ENCODE peak calls at places on chromosome 5, in nine cellular contexts. One of them, this sample, is unnamed.

GRCh38 chr5:134506054-134507039 is 19.1 kb upstream of the JADE2 start:
- DNase-seq in sigmoid colon: peak; percentile 75
- DNase-seq in foreskin fibroblast: no peak
- DNase-seq in breast epithelium: peak; percentile 76
- DNase-seq in HCT116: peak; percentile 66
- DNase-seq in coronary artery: peak; percentile 83
- DNase-seq in ovary: no peak
- DNase-seq in fibroblast of the aortic adventitia: no peak
- DNase-seq in astrocyte: no peak
- DNase-seq in this sample: peak; percentile 86

GRCh38 chr5:43560128-43560527 is 3.3 kb upstream of the PAIP1 start:
- DNase-seq in sigmoid colon: no peak
- DNase-seq in foreskin fibroblast: peak; percentile 81
- DNase-seq in breast epithelium: no peak
- DNase-seq in HCT116: no peak
- DNase-seq in coronary artery: no peak
- DNase-seq in ovary: no peak
- DNase-seq in fibroblast of the aortic adventitia: peak; percentile 37
- DNase-seq in astrocyte: peak; percentile 3
- DNase-seq in this sample: no peak

GRCh38 chr5:59543826-59544442 is 349.6 kb downstream of the PDE4D start:
- DNase-seq in sigmoid colon: no peak
- DNase-seq in foreskin fibroblast: no peak
- DNase-seq in breast epithelium: no peak
- DNase-seq in HCT116: no peak
- DNase-seq in coronary artery: no peak
- DNase-seq in ovary: no peak
- DNase-seq in fibroblast of the aortic adventitia: no peak
- DNase-seq in astrocyte: no peak
- DNase-seq in this sample: no peak

GRCh38 chr5:395156-395920 is 47.6 kb upstream of the EXOC3 start:
- DNase-seq in sigmoid colon: peak; percentile 57
- DNase-seq in foreskin fibroblast: peak; percentile 98
- DNase-seq in breast epithelium: no peak
- DNase-seq in HCT116: no peak
- DNase-seq in coronary artery: peak; percentile 64
- DNase-seq in ovary: no peak
- DNase-seq in fibroblast of the aortic adventitia: peak; percentile 72
- DNase-seq in astrocyte: peak; percentile 62
- DNase-seq in this sample: no peak

GRCh38 chr5:120895659-120896058 is 431.6 kb downstream of the PRR16 start:
- DNase-seq in sigmoid colon: no peak
- DNase-seq in foreskin fibroblast: no peak
- DNase-seq in breast epithelium: no peak
- DNase-seq in HCT116: no peak
- DNase-seq in coronary artery: no peak
- DNase-seq in ovary: no peak
- DNase-seq in fibroblast of the aortic adventitia: no peak
- DNase-seq in astrocyte: no peak
- DNase-seq in this sample: no peak

GRCh38 chr5:33772276-33772990 is 119.4 kb downstream of the ADAMTS12 start:
- DNase-seq in sigmoid colon: no peak
- DNase-seq in foreskin fibroblast: peak; percentile 64
- DNase-seq in breast epithelium: no peak
- DNase-seq in HCT116: no peak
- DNase-seq in coronary artery: no peak
- DNase-seq in ovary: no peak
- DNase-seq in fibroblast of the aortic adventitia: peak; percentile 84
- DNase-seq in astrocyte: peak; percentile 68
- DNase-seq in this sample: no peak

GRCh38 chr5:68356623-68357022 is 141.1 kb downstream of the PIK3R1 start:
- DNase-seq in sigmoid colon: no peak
- DNase-seq in foreskin fibroblast: no peak
- DNase-seq in breast epithelium: no peak
- DNase-seq in HCT116: no peak
- DNase-seq in coronary artery: no peak
- DNase-seq in ovary: no peak
- DNase-seq in fibroblast of the aortic adventitia: no peak
- DNase-seq in astrocyte: no peak
- DNase-seq in this sample: no peak

GRCh38 chr5:93431255-93431654 is 149.8 kb downstream of the NR2F1-AS1 start:
- DNase-seq in sigmoid colon: no peak
- DNase-seq in foreskin fibroblast: no peak
- DNase-seq in breast epithelium: no peak
- DNase-seq in HCT116: no peak
- DNase-seq in coronary artery: no peak
- DNase-seq in ovary: no peak
- DNase-seq in fibroblast of the aortic adventitia: no peak
- DNase-seq in astrocyte: no peak
- DNase-seq in this sample: no peak

GRCh38 chr5:58890265-58890664 is 307.4 kb downstream of the RAB3C start:
- DNase-seq in sigmoid colon: no peak
- DNase-seq in foreskin fibroblast: no peak
- DNase-seq in breast epithelium: no peak
- DNase-seq in HCT116: no peak
- DNase-seq in coronary artery: no peak
- DNase-seq in ovary: peak; percentile 54
- DNase-seq in fibroblast of the aortic adventitia: no peak
- DNase-seq in astrocyte: no peak
- DNase-seq in this sample: no peak

GRCh38 chr5:32713396-32714381 is 2.6 kb downstream of the NPR3 start:
- DNase-seq in sigmoid colon: peak; percentile 69
- DNase-seq in foreskin fibroblast: peak; percentile 39
- DNase-seq in breast epithelium: peak; percentile 58
- DNase-seq in HCT116: no peak
- DNase-seq in coronary artery: no peak
- DNase-seq in ovary: no peak
- DNase-seq in fibroblast of the aortic adventitia: peak; percentile 68
- DNase-seq in astrocyte: no peak
- DNase-seq in this sample: peak; percentile 44

GRCh38 chr5:19626218-19626617 is 361.8 kb downstream of the CDH18 start:
- DNase-seq in sigmoid colon: no peak
- DNase-seq in foreskin fibroblast: no peak
- DNase-seq in breast epithelium: no peak
- DNase-seq in HCT116: no peak
- DNase-seq in coronary artery: no peak
- DNase-seq in ovary: no peak
- DNase-seq in fibroblast of the aortic adventitia: no peak
- DNase-seq in astrocyte: peak; percentile 16
- DNase-seq in this sample: no peak

GRCh38 chr5:176203086-176203485 is 35.1 kb upstream of the SIMC1 start:
- DNase-seq in sigmoid colon: no peak
- DNase-seq in foreskin fibroblast: no peak
- DNase-seq in breast epithelium: no peak
- DNase-seq in HCT116: no peak
- DNase-seq in coronary artery: no peak
- DNase-seq in ovary: no peak
- DNase-seq in fibroblast of the aortic adventitia: no peak
- DNase-seq in astrocyte: no peak
- DNase-seq in this sample: no peak
- TF ChIP-seq CTCF in sigmoid colon: no peak
- TF ChIP-seq CTCF in foreskin fibroblast: no peak
- TF ChIP-seq CTCF in breast epithelium: no peak
- TF ChIP-seq CTCF in HCT116: no peak
- TF ChIP-seq CTCF in coronary artery: no peak
- TF ChIP-seq CTCF in ovary: no peak
- TF ChIP-seq CTCF in fibroblast of the aortic adventitia: no peak
- TF ChIP-seq CTCF in astrocyte: no peak
- TF ChIP-seq CTCF in this sample: no peak

DNA sequence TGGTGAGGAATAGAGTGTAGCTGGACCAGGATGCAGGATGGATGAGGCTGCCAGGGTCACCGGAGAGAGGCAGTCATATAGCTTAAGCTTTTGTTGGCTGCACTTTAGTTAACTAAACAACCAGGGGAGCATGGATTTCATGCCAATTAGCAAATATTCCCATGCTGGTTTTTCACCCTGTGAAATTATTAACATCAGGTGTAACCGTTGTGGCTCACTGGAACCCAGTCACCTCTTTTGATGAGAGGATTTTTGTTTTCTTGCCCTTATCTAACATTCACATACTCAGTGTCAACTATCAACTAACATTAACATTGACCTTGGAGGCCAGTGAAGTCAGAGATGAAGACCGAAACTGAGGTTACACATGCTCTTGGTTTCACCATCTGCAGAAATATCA is 97.2 kb upstream of the BASP1 start:
- DNase-seq in sigmoid colon: no peak
- DNase-seq in foreskin fibroblast: no peak
- DNase-seq in breast epithelium: no peak
- DNase-seq in HCT116: no peak
- DNase-seq in coronary artery: no peak
- DNase-seq in ovary: no peak
- DNase-seq in fibroblast of the aortic adventitia: no peak
- DNase-seq in astrocyte: no peak
- DNase-seq in this sample: no peak
- H3K4me3 ChIP-seq in sigmoid colon: no peak overlapping the region
- H3K4me3 ChIP-seq in foreskin fibroblast: no peak overlapping the region
- H3K4me3 ChIP-seq in breast epithelium: no peak overlapping the region
- H3K4me3 ChIP-seq in HCT116: no peak overlapping the region
- H3K4me3 ChIP-seq in coronary artery: no peak overlapping the region
- H3K4me3 ChIP-seq in ovary: no peak overlapping the region
- H3K4me3 ChIP-seq in fibroblast of the aortic adventitia: no peak overlapping the region
- H3K4me3 ChIP-seq in astrocyte: no peak overlapping the region
- H3K4me3 ChIP-seq in this sample: no peak overlapping the region

GRCh38 chr5:69418559-69418958 is 3.6 kb downstream of the MARVELD2 start:
- DNase-seq in sigmoid colon: no peak
- DNase-seq in foreskin fibroblast: no peak
- DNase-seq in breast epithelium: no peak
- DNase-seq in HCT116: no peak
- DNase-seq in coronary artery: no peak
- DNase-seq in ovary: no peak
- DNase-seq in fibroblast of the aortic adventitia: no peak
- DNase-seq in astrocyte: no peak
- DNase-seq in this sample: no peak

GRCh38 chr5:69415584-69415958 is 655 bp downstream of the MARVELD2 start:
- DNase-seq in sigmoid colon: no peak
- DNase-seq in foreskin fibroblast: no peak
- DNase-seq in breast epithelium: no peak
- DNase-seq in HCT116: peak; percentile 7
- DNase-seq in coronary artery: no peak
- DNase-seq in ovary: no peak
- DNase-seq in fibroblast of the aortic adventitia: no peak
- DNase-seq in astrocyte: no peak
- DNase-seq in this sample: no peak

GRCh38 chr5:69416180-69416579 is 1.3 kb downstream of the MARVELD2 start:
- DNase-seq in sigmoid colon: no peak
- DNase-seq in foreskin fibroblast: no peak
- DNase-seq in breast epithelium: no peak
- DNase-seq in HCT116: no peak
- DNase-seq in coronary artery: no peak
- DNase-seq in ovary: no peak
- DNase-seq in fibroblast of the aortic adventitia: no peak
- DNase-seq in astrocyte: no peak
- DNase-seq in this sample: no peak

GRCh38 chr5:69416699-69417098 is 1.8 kb downstream of the MARVELD2 start:
- DNase-seq in sigmoid colon: no peak
- DNase-seq in foreskin fibroblast: no peak
- DNase-seq in breast epithelium: no peak
- DNase-seq in HCT116: no peak
- DNase-seq in coronary artery: no peak
- DNase-seq in ovary: no peak
- DNase-seq in fibroblast of the aortic adventitia: no peak
- DNase-seq in astrocyte: no peak
- DNase-seq in this sample: no peak

GRCh38 chr5:69414885-69415583 is at the start of gene MARVELD2:
- DNase-seq in sigmoid colon: no peak
- DNase-seq in foreskin fibroblast: peak; percentile 10
- DNase-seq in breast epithelium: peak; percentile 90
- DNase-seq in HCT116: peak; percentile 77
- DNase-seq in coronary artery: no peak
- DNase-seq in ovary: peak; percentile 37
- DNase-seq in fibroblast of the aortic adventitia: no peak
- DNase-seq in astrocyte: peak; percentile 14
- DNase-seq in this sample: peak; percentile 96
- TF ChIP-seq CTCF in sigmoid colon: no peak
- TF ChIP-seq CTCF in foreskin fibroblast: peak; percentile 32
- TF ChIP-seq CTCF in breast epithelium: peak; percentile 63
- TF ChIP-seq CTCF in HCT116: peak; percentile 50
- TF ChIP-seq CTCF in coronary artery: no peak
- TF ChIP-seq CTCF in ovary: no peak
- TF ChIP-seq CTCF in fibroblast of the aortic adventitia: no peak
- TF ChIP-seq CTCF in astrocyte: no peak
- TF ChIP-seq CTCF in this sample: peak; percentile 38

GRCh38 chr5:131169810-131170539 is 769 bp upstream of the LYRM7 start:
- DNase-seq in sigmoid colon: no peak
- DNase-seq in foreskin fibroblast: no peak
- DNase-seq in breast epithelium: no peak
- DNase-seq in HCT116: no peak
- DNase-seq in coronary artery: no peak
- DNase-seq in ovary: no peak
- DNase-seq in fibroblast of the aortic adventitia: no peak
- DNase-seq in astrocyte: no peak
- DNase-seq in this sample: no peak
- H3K4me3 ChIP-seq in sigmoid colon: peak overlapping the region; percentile 64
- H3K4me3 ChIP-seq in foreskin fibroblast: peak overlapping the region; percentile 92
- H3K4me3 ChIP-seq in breast epithelium: peak overlapping the region; percentile 82
- H3K4me3 ChIP-seq in HCT116: peak overlapping the region; percentile 59
- H3K4me3 ChIP-seq in coronary artery: peak overlapping the region; percentile 89
- H3K4me3 ChIP-seq in ovary: peak overlapping the region; percentile 60
- H3K4me3 ChIP-seq in fibroblast of the aortic adventitia: peak overlapping the region; percentile 76
- H3K4me3 ChIP-seq in astrocyte: peak overlapping the region; percentile 83
- H3K4me3 ChIP-seq in this sample: peak overlapping the region; percentile 71

DNA sequence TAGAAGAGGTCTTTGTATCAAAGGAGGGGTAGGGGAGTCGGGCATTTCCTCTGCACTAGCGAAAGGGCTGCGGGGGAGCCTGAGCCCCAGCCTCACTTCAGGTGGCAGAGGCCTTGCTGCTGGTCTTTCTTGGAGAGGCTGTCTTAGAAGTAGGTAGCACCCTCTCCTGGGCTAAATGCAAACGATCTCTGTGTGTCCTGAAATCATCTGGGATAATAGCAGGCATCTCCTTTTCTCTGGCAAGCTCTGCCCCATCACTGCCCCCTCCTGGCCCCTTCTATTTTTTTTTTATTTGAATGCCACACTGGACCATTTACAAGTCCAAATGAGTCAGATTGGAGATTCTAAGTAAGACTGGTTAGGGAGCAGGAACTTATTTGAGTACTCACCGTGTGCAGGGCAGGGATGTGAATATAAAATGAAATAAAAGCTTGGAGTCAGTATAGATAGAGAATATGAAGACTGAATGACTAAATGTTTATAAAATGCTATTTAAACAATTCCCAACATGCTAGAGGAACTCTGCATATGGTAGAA is 137.1 kb downstream of the FGF1 start:
- DNase-seq in sigmoid colon: peak; percentile 70
- DNase-seq in foreskin fibroblast: peak; percentile 93
- DNase-seq in breast epithelium: no peak
- DNase-seq in HCT116: peak; percentile 93
- DNase-seq in coronary artery: peak; percentile 79
- DNase-seq in ovary: no peak
- DNase-seq in fibroblast of the aortic adventitia: peak; percentile 97
- DNase-seq in astrocyte: peak; percentile 87
- DNase-seq in this sample: no peak
- TF ChIP-seq CTCF in sigmoid colon: peak; percentile 44
- TF ChIP-seq CTCF in foreskin fibroblast: peak; percentile 89
- TF ChIP-seq CTCF in breast epithelium: peak; percentile 76
- TF ChIP-seq CTCF in HCT116: peak; percentile 85
- TF ChIP-seq CTCF in coronary artery: peak; percentile 53
- TF ChIP-seq CTCF in ovary: peak; percentile 46
- TF ChIP-seq CTCF in fibroblast of the aortic adventitia: peak; percentile 77
- TF ChIP-seq CTCF in astrocyte: peak; percentile 90
- TF ChIP-seq CTCF in this sample: peak; percentile 63